ENCODE peak calls at places on chromosome 17, in nine cellular contexts. F is psoas muscle, Q is heart right ventricle, U is fibroblast of the aortic adventitia, D is tibial artery, V is thyroid gland, B is lower leg skin, I is right atrium auricular region, R is ovary. W is an unnamed sample.

GRCh38 chr17:80615311-80615710 is 70.7 kb downstream of the RPTOR start:
- DNase-seq in F (no peak), Q (no peak), U (no peak), D (no peak), V (no peak), B (peak), I (no peak), R (no peak), W (no peak)

GRCh38 chr17:75516619-75517276 is 420 bp downstream of the TSEN54 start:
- DNase-seq in F (no peak), Q (peak), U (peak), D (no peak), V (peak), B (no peak), I (no peak), R (no peak), W (no peak)

GRCh38 chr17:34161600-34161999 is 93.5 kb upstream of the CCL2 start:
- DNase-seq in F (no peak), Q (no peak), U (no peak), D (no peak), V (no peak), B (no peak), I (no peak), R (no peak), W (no peak)

GRCh38 chr17:32771396-32771795 is 105.5 kb downstream of the MYO1D start:
- DNase-seq in F (no peak), Q (no peak), U (no peak), D (no peak), V (no peak), B (no peak), I (no peak), R (no peak), W (peak)

GRCh38 chr17:68302666-68303065 is 11.4 kb downstream of the ARSG start:
- DNase-seq in F (no peak), Q (no peak), U (no peak), D (no peak), V (no peak), B (no peak), I (no peak), R (no peak), W (no peak)

GRCh38 chr17:67194134-67194533 is 50.9 kb downstream of the HELZ start:
- DNase-seq in F (no peak), Q (no peak), U (peak), D (no peak), V (peak), B (no peak), I (no peak), R (no peak), W (peak)

GRCh38 chr17:52532373-52532772 is 373.9 kb upstream of the CA10 start:
- DNase-seq in F (no peak), Q (no peak), U (no peak), D (no peak), V (no peak), B (no peak), I (no peak), R (no peak), W (no peak)

GRCh38 chr17:82332669-82333278 is 792 bp downstream of the SECTM1 start:
- DNase-seq in F (peak), Q (peak), U (peak), D (no peak), V (peak), B (no peak), I (peak), R (peak), W (peak)

GRCh38 chr17:9054146-9054545 is 32.8 kb downstream of the NTN1 start:
- DNase-seq in F (no peak), Q (no peak), U (no peak), D (no peak), V (no peak), B (no peak), I (peak), R (no peak), W (no peak)

GRCh38 chr17:14048169-14048568 is 21.1 kb upstream of the COX10 start:
- DNase-seq in F (no peak), Q (no peak), U (no peak), D (no peak), V (no peak), B (no peak), I (no peak), R (no peak), W (no peak)

GRCh38 chr17:57935833-57936807 is 19.1 kb downstream of the CUEDC1 start:
- DNase-seq in F (peak), Q (peak), U (peak), D (peak), V (peak), B (no peak), I (no peak), R (peak), W (peak)

GRCh38 chr17:12973496-12974318 is 44.1 kb downstream of the ELAC2 start:
- DNase-seq in F (no peak), Q (peak), U (no peak), D (no peak), V (peak), B (no peak), I (no peak), R (no peak), W (no peak)

GRCh38 chr17:67293251-67294203 is 48.5 kb upstream of the HELZ start:
- DNase-seq in F (peak), Q (peak), U (peak), D (peak), V (peak), B (peak), I (peak), R (peak), W (peak)

GRCh38 chr17:46020023-46020735 is 21.1 kb downstream of the STH start:
- DNase-seq in F (no peak), Q (no peak), U (no peak), D (no peak), V (no peak), B (peak), I (no peak), R (no peak), W (no peak)

GRCh38 chr17:77440571-77440981 is 299.8 kb downstream of the SEC14L1 start:
- DNase-seq in F (peak), Q (no peak), U (no peak), D (no peak), V (no peak), B (no peak), I (no peak), R (no peak), W (no peak)

GRCh38 chr17:4584125-4584834 is at the start of gene SMTNL2:
- DNase-seq in F (peak), Q (peak), U (no peak), D (no peak), V (no peak), B (no peak), I (no peak), R (peak), W (no peak)

GRCh38 chr17:246226-246625 is 64.8 kb upstream of the DOC2B start:
- DNase-seq in F (no peak), Q (no peak), U (no peak), D (no peak), V (no peak), B (peak), I (no peak), R (no peak), W (no peak)

GRCh38 chr17:57294629-57295501 is 38.5 kb downstream of the MSI2 start:
- DNase-seq in F (peak), Q (peak), U (no peak), D (no peak), V (peak), B (no peak), I (no peak), R (no peak), W (peak)

GRCh38 chr17:73820686-73821448 is 176.6 kb upstream of the SDK2 start:
- DNase-seq in F (no peak), Q (no peak), U (no peak), D (no peak), V (no peak), B (peak), I (no peak), R (no peak), W (no peak)

GRCh38 chr17:55163408-55163807 is 101.4 kb upstream of the HLF start:
- DNase-seq in F (no peak), Q (no peak), U (no peak), D (no peak), V (no peak), B (no peak), I (no peak), R (no peak), W (no peak)

DNA sequence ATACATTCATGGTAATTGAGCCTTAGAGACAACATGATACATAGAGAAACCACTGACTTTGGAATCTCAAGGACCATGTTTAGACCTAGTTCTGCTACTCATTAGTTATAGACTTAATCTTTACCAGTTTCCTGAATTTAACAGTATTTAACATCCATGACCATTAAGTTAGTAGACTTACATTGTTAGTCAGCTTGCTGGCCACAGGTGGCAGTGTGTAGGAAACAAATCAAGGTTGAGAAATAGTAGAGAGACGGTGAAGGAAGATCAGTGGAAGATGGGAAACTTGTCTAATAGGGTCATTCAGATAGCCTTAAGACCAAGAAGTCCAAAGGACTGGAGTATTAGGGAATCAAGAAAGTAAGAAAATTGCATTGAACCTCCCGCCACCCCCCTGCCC is 31.0 kb downstream of the OMG start:
- DNase-seq in F (no peak), Q (no peak), U (no peak), D (no peak), V (no peak), B (no peak), I (no peak), R (no peak), W (no peak)
- TF ChIP-seq CTCF in F (no peak), Q (peak), U (no peak), D (no peak), V (no peak), B (no peak), I (no peak), R (no peak), W (peak)

GRCh38 chr17:47735139-47735464 is 2.1 kb downstream of the TBX21 start:
- DNase-seq in F (no peak), Q (no peak), U (no peak), D (no peak), V (no peak), B (no peak), I (no peak), R (no peak), W (no peak)
- H3K4me3 ChIP-seq in F (no peak), Q (no peak), U (no peak), D (no peak), V (no peak), B (no peak), I (no peak), R (no peak), W (no peak)

GRCh38 chr17:19017401-19017800 is 12.8 kb upstream of the FAM83G start:
- DNase-seq in F (no peak), Q (no peak), U (no peak), D (no peak), V (no peak), B (no peak), I (no peak), R (no peak), W (no peak)
- TF ChIP-seq CTCF in F (no peak), Q (no peak), U (no peak), D (no peak), V (no peak), B (no peak), I (no peak), R (no peak), W (no peak)

GRCh38 chr17:7716901-7717755 is at the start of gene DNAH2:
- DNase-seq in F (peak), Q (peak), U (peak), D (peak), V (peak), B (peak), I (peak), R (peak), W (peak)
- H3K4me3 ChIP-seq in F (peak), Q (peak), U (peak), D (peak), V (no peak), B (peak), I (peak), R (peak), W (peak)

DNA sequence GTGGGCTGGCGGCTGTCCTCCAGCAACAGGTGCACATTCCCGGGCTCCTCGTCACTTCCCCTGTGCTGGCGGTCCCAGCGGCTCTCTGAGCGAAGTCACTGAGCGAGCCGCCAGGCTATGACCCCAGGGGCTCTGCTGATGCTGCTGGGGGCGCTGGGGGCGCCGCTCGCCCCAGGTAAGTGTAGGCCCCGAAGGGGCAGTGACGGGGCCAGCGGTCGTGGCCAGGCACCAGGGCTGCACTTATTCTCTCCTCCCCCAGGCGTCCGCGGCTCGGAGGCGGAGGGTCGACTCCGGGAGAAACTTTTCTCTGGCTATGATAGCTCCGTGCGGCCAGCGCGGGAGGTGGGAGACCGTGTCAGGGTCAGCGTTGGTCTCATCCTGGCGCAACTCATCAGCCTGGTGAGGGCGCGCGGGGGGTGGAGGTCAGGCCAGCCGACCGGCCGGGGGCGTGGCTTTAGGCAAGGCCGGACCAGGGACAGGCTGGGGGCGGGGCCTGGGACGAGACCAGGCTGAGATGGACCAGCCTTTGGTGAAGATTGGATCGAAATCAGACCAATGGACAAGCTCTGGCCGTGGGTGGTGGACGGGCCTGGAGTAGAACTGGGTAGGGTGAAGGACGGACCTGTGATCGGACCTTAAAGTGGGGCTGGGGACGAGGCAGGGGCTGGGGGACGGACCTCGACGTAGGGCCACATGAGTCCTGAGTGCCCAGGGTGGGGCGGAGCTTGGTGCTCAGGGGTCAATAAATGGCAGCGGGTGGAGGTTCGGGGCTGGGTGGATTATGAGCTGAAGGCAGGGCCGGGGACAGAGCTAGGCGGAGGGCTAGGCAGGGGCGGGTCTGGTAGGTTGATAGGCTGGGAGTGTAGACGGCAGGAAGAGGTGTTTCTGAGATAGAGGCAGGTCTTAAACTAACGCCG is at the start of gene CHRNB1:
- DNase-seq in F (peak), Q (peak), U (no peak), D (peak), V (peak), B (peak), I (peak), R (peak), W (peak)
- TF ChIP-seq CTCF in F (peak), Q (peak), U (no peak), D (no peak), V (peak), B (no peak), I (peak), R (no peak), W (no peak)

DNA sequence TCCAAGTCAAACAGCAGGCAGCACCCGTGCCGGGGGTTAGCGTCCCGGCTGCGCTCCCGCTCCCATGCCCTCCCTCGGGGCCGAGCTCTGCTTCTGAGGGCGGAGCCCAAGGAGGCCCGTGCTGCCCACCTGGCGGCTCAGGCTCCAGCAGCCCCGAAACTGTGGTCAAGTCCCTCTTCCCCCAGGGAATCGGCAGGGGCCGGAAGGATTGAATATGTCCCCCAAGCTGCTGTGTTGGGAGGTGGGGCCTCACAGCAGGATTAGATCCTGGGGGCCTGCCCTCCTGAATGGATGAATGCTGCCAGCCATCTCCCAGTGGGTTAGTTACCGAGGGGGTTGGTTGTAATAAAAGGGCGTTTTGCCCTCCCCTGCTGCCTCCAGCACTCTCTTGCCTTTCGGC is 33.9 kb downstream of the MAP2K3 start:
- DNase-seq in F (peak), Q (no peak), U (no peak), D (peak), V (no peak), B (peak), I (no peak), R (peak), W (no peak)
- H3K4me3 ChIP-seq in F (no peak), Q (no peak), U (no peak), D (no peak), V (no peak), B (no peak), I (no peak), R (no peak), W (no peak)

DNA sequence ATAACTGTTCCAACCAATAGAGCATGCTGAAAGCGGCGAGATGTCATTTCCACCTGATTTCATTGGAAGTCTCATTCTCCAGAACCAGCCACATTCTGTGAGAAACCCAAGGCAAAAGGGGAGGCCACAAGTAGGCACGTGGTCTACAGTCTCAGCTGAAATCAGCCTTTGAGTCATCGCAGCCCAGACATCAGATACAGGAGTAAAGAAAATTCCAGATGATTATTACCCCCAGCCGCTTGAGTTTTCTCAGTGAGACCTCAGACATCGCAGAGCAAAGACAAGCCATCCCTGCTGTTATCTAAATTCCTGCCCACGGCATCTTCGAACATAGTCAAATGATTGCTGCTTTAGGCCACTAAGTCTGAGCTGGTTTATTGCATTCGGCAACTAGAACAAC is 23.1 kb downstream of the STAT3 start:
- DNase-seq in F (no peak), Q (no peak), U (peak), D (no peak), V (no peak), B (no peak), I (no peak), R (no peak), W (peak)
- TF ChIP-seq CTCF in F (no peak), Q (no peak), U (no peak), D (no peak), V (no peak), B (no peak), I (no peak), R (no peak), W (no peak)

GRCh38 chr17:61646482-61646881 is 55.5 kb upstream of the NACA2 start:
- DNase-seq in F (no peak), Q (no peak), U (no peak), D (no peak), V (no peak), B (no peak), I (no peak), R (no peak), W (no peak)

GRCh38 chr17:61650749-61651148 is 59.7 kb upstream of the NACA2 start:
- DNase-seq in F (no peak), Q (no peak), U (no peak), D (no peak), V (no peak), B (no peak), I (no peak), R (no peak), W (no peak)

GRCh38 chr17:61645898-61646297 is 54.9 kb upstream of the NACA2 start:
- DNase-seq in F (no peak), Q (no peak), U (no peak), D (no peak), V (no peak), B (no peak), I (no peak), R (no peak), W (no peak)

GRCh38 chr17:61647044-61647443 is 56.0 kb upstream of the NACA2 start:
- DNase-seq in F (no peak), Q (no peak), U (peak), D (no peak), V (no peak), B (no peak), I (no peak), R (no peak), W (peak)

DNA sequence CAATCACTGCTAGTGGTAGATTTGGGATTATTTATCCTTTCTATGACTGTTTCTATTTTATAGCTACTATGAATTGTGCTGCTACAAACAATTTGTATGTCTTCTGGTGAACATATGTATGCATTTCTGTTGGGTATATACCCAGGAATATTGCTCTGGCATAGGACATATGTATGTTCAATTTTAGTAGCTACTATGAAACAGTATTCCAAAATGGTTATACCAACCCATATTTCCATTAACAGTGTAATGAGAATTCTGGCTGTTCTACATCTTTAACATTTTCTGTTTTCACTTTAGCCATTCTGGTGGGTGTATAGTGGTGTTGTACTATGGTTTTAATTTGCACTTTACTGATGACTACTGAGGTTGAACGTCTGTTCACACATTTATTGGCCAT is 57.6 kb upstream of the NACA2 start:
- DNase-seq in F (no peak), Q (no peak), U (no peak), D (no peak), V (no peak), B (no peak), I (no peak), R (no peak), W (no peak)
- H3K4me3 ChIP-seq in F (no peak), Q (no peak), U (no peak), D (no peak), V (no peak), B (no peak), I (no peak), R (no peak), W (no peak)

DNA sequence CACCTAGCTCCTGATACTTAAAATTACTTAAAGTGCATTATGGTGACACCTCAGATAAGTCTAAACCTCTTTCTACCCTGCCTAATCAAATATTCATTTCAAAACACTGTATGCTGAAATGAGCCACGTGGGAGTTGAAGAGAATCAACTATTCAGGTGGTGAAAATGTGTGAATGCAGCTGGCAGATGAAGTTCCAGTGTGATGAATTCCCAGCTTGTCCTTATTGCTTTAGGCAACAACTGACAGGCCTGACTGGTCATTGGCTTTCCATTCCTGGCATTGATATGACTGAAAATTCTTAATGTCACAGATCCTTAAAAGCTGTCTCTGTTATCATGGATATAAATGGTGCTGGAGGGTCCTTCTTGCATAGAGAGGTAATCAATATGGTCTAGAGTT is 301.9 kb upstream of the TBX2 start:
- DNase-seq in F (no peak), Q (no peak), U (no peak), D (no peak), V (no peak), B (no peak), I (no peak), R (no peak), W (no peak)
- TF ChIP-seq CTCF in F (no peak), Q (no peak), U (no peak), D (no peak), V (no peak), B (no peak), I (no peak), R (no peak), W (no peak)

DNA sequence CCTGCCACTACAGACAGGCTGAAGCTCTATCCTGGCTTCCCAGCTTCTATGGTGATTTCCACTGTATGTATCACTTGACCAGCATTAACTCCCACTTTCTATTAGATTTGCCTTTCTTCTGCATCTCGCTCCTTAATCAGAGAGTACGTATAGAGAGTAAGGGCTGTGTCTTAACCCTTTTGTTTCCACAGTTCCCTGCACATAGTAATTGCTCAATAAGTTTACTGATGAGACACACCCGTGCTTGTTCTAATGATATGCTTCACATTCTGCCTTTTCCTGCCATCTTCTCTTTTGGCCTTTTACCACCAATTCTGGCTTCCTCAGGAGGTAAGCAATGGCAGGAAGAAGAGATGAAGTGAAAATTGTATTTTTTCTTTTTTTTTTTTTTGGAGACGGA is 20.6 kb upstream of the USP36 start:
- DNase-seq in F (no peak), Q (no peak), U (no peak), D (no peak), V (no peak), B (no peak), I (no peak), R (no peak), W (no peak)
- H3K4me3 ChIP-seq in F (no peak), Q (no peak), U (no peak), D (no peak), V (no peak), B (no peak), I (no peak), R (no peak), W (no peak)

W was measured in fibroblast of villous mesenchyme.